ENCODE peak calls at places on chromosomes 5 and 9, in seven cellular contexts. V is ACHN; D is GDM1; N is stimulated activated CD4-positive, alpha-beta T cell treated with anti-CD3 and anti-CD28 coated beads, Interleukin-15, amount 100 ng/mL, for 24 hours; J is M059J; H is NCI-H2107; W is NCI-H2171. G is an unnamed sample.

GRCh38 chr9:115327441-115328122 is 209.6 kb upstream of the TNC start:
- DNase-seq in V (no peak), D (no peak), N (no peak), J (peak), H (no peak), W (no peak), G (no peak)

GRCh38 chr5:105163547-105163946 is 1601.0 kb upstream of the NUDT12 start:
- DNase-seq in V (no peak), D (no peak), N (no peak), J (no peak), H (no peak), W (no peak), G (no peak)

GRCh38 chr9:2414465-2414864 is 207.1 kb upstream of the VLDLR start:
- DNase-seq in V (no peak), D (no peak), N (no peak), J (peak), H (no peak), W (no peak), G (no peak)

GRCh38 chr5:18380729-18381362 is 746.6 kb downstream of the TAF11L14 start:
- DNase-seq in V (no peak), D (no peak), N (no peak), J (no peak), H (no peak), W (no peak), G (no peak)

GRCh38 chr5:144150996-144151395 is 19.5 kb downstream of the YIPF5 start:
- DNase-seq in V (peak), D (no peak), N (no peak), J (peak), H (no peak), W (no peak), G (no peak)

GRCh38 chr9:132160802-132161742 is 786 bp upstream of the NTNG2 start:
- DNase-seq in V (peak), D (no peak), N (peak), J (peak), H (no peak), W (peak), G (no peak)

GRCh38 chr9:5269249-5269715 is 35.2 kb downstream of the RLN2 start:
- DNase-seq in V (peak), D (no peak), N (no peak), J (peak), H (no peak), W (no peak), G (no peak)

GRCh38 chr5:147403659-147404640 is 105.9 kb downstream of the DPYSL3 start:
- DNase-seq in V (peak), D (no peak), N (no peak), J (peak), H (no peak), W (no peak), G (peak)

GRCh38 chr5:145936401-145937131 is at the start of gene SH3RF2:
- DNase-seq in V (peak), D (no peak), N (peak), J (peak), H (no peak), W (no peak), G (no peak)

GRCh38 chr5:172172912-172173591 is 15.0 kb downstream of the STK10 start:
- DNase-seq in V (no peak), D (no peak), N (no peak), J (peak), H (no peak), W (no peak), G (no peak)

GRCh38 chr9:102237520-102237919 is 499.1 kb upstream of the GRIN3A start:
- DNase-seq in V (no peak), D (no peak), N (no peak), J (no peak), H (no peak), W (no peak), G (no peak)

GRCh38 chr9:33813712-33814641 is 3.0 kb upstream of the UBE2R2 start:
- DNase-seq in V (peak), D (no peak), N (no peak), J (peak), H (no peak), W (peak), G (no peak)

GRCh38 chr5:9712506-9713285 is 82.5 kb upstream of the TAS2R1 start:
- DNase-seq in V (no peak), D (no peak), N (no peak), J (peak), H (no peak), W (no peak), G (no peak)

GRCh38 chr5:55929020-55929799 is 65.6 kb downstream of the IL6ST start:
- DNase-seq in V (no peak), D (no peak), N (no peak), J (no peak), H (no peak), W (no peak), G (no peak)

GRCh38 chr9:5310851-5311250 is 6.3 kb upstream of the RLN2 start:
- DNase-seq in V (no peak), D (no peak), N (no peak), J (no peak), H (no peak), W (no peak), G (no peak)

GRCh38 chr9:134403292-134403681 is 77.0 kb downstream of the RXRA start:
- DNase-seq in V (no peak), D (no peak), N (no peak), J (no peak), H (no peak), W (no peak), G (no peak)

GRCh38 chr5:61023131-61023530 is 78.1 kb downstream of the NDUFAF2 start:
- DNase-seq in V (no peak), D (no peak), N (no peak), J (peak), H (no peak), W (no peak), G (no peak)

GRCh38 chr9:127919253-127919815 is 2.5 kb upstream of the ST6GALNAC4 start:
- DNase-seq in V (peak), D (no peak), N (peak), J (peak), H (no peak), W (no peak), G (peak)

GRCh38 chr9:130183133-130183762 is 11.0 kb downstream of the NCS1 start:
- DNase-seq in V (peak), D (no peak), N (no peak), J (peak), H (no peak), W (no peak), G (no peak)

GRCh38 chr9:92059045-92059444 is 56.2 kb downstream of the SPTLC1 start:
- DNase-seq in V (no peak), D (no peak), N (no peak), J (no peak), H (no peak), W (no peak), G (no peak)

GRCh38 chr5:93621340-93621872 is 38.4 kb downstream of the NR2F1 start:
- DNase-seq in V (peak), D (no peak), N (peak), J (peak), H (peak), W (peak), G (no peak)

GRCh38 chr5:113806250-113806649 is 292.8 kb downstream of the YTHDC2 start:
- DNase-seq in V (peak), D (no peak), N (no peak), J (peak), H (no peak), W (no peak), G (no peak)

GRCh38 chr5:20050262-20050661 is 62.3 kb upstream of the CDH18 start:
- DNase-seq in V (no peak), D (no peak), N (no peak), J (no peak), H (no peak), W (no peak), G (no peak)

GRCh38 chr5:128572546-128573339 is 34.7 kb upstream of the FBN2 start:
- DNase-seq in V (no peak), D (no peak), N (no peak), J (no peak), H (no peak), W (no peak), G (no peak)

GRCh38 chr9:131627846-131628820 is 82.8 kb downstream of the PRRT1B start:
- DNase-seq in V (no peak), D (no peak), N (peak), J (peak), H (no peak), W (peak), G (peak)

GRCh38 chr5:129747847-129748407 is at the start of gene MINAR2:
- DNase-seq in V (no peak), D (no peak), N (no peak), J (no peak), H (no peak), W (no peak), G (no peak)

GRCh38 chr5:463952-464351 is 21.0 kb downstream of the EXOC3 start:
- DNase-seq in V (no peak), D (peak), N (peak), J (no peak), H (no peak), W (no peak), G (no peak)

GRCh38 chr9:133505901-133506652 is 18.7 kb downstream of the MYMK start:
- DNase-seq in V (no peak), D (no peak), N (no peak), J (peak), H (no peak), W (no peak), G (peak)

GRCh38 chr5:612498-613424 is 621 bp downstream of the CEP72 start:
- DNase-seq in V (peak), D (no peak), N (peak), J (peak), H (no peak), W (no peak), G (no peak)

GRCh38 chr9:4495537-4495936 is 5.3 kb downstream of the SLC1A1 start:
- DNase-seq in V (no peak), D (no peak), N (no peak), J (no peak), H (no peak), W (no peak), G (no peak)

G was measured in right atrium auricular region.